ENCODE peak calls at places on chromosomes 3 and 15, in four cellular contexts. One of them, this sample, is unnamed.

GRCh38 chr3:42070089-42070885 is 20.9 kb upstream of the TRAK1 start:
- DNase-seq in foreskin keratinocyte: no peak
- DNase-seq in mesothelial cell of epicardium: no peak
- DNase-seq in GM13976: no peak
- DNase-seq in this sample: no peak

GRCh38 chr3:71511037-71511436 is 72.5 kb downstream of the FOXP1 start:
- DNase-seq in GM13976: no peak
- DNase-seq in mesothelial cell of epicardium: no peak
- DNase-seq in foreskin keratinocyte: peak; percentile 37
- DNase-seq in this sample: no peak

GRCh38 chr3:126742057-126742456 is 38.0 kb downstream of the CHCHD6 start:
- DNase-seq in GM13976: no peak
- DNase-seq in mesothelial cell of epicardium: no peak
- DNase-seq in foreskin keratinocyte: no peak
- DNase-seq in this sample: no peak

GRCh38 chr15:63042879-63043340 is 363 bp downstream of the TPM1 start:
- DNase-seq in mesothelial cell of epicardium: no peak
- DNase-seq in GM13976: peak; percentile 41
- DNase-seq in foreskin keratinocyte: no peak
- DNase-seq in this sample: no peak

GRCh38 chr3:161222662-161223061 is 1.6 kb downstream of the NMD3 start:
- DNase-seq in mesothelial cell of epicardium: no peak
- DNase-seq in foreskin keratinocyte: no peak
- DNase-seq in GM13976: no peak
- DNase-seq in this sample: no peak

GRCh38 chr15:70257573-70258220 is 160.0 kb upstream of the TLE3 start:
- DNase-seq in mesothelial cell of epicardium: no peak
- DNase-seq in foreskin keratinocyte: no peak
- DNase-seq in GM13976: no peak
- DNase-seq in this sample: no peak

GRCh38 chr3:66386925-66387650 is 113.7 kb downstream of the LRIG1 start:
- DNase-seq in mesothelial cell of epicardium: no peak
- DNase-seq in GM13976: peak; percentile 65
- DNase-seq in foreskin keratinocyte: no peak
- DNase-seq in this sample: peak; percentile 61

GRCh38 chr15:100560323-100560722 is 31.6 kb upstream of the CERS3 start:
- DNase-seq in mesothelial cell of epicardium: no peak
- DNase-seq in GM13976: no peak
- DNase-seq in foreskin keratinocyte: no peak
- DNase-seq in this sample: no peak

GRCh38 chr3:172326993-172327392 is 121.3 kb downstream of the GHSR start:
- DNase-seq in foreskin keratinocyte: no peak
- DNase-seq in GM13976: no peak
- DNase-seq in mesothelial cell of epicardium: no peak
- DNase-seq in this sample: no peak

GRCh38 chr3:172332256-172333041 is 115.8 kb downstream of the GHSR start:
- DNase-seq in foreskin keratinocyte: peak; percentile 10
- DNase-seq in mesothelial cell of epicardium: peak; percentile 71
- DNase-seq in GM13976: peak; percentile 64
- DNase-seq in this sample: peak; percentile 67

GRCh38 chr3:172330413-172330812 is 117.8 kb downstream of the GHSR start:
- DNase-seq in mesothelial cell of epicardium: no peak
- DNase-seq in foreskin keratinocyte: no peak
- DNase-seq in GM13976: no peak
- DNase-seq in this sample: no peak

GRCh38 chr3:172328282-172328681 is 120.0 kb downstream of the GHSR start:
- DNase-seq in GM13976: no peak
- DNase-seq in mesothelial cell of epicardium: no peak
- DNase-seq in foreskin keratinocyte: no peak
- DNase-seq in this sample: no peak

GRCh38 chr3:172329070-172329469 is 119.2 kb downstream of the GHSR start:
- DNase-seq in foreskin keratinocyte: no peak
- DNase-seq in mesothelial cell of epicardium: no peak
- DNase-seq in GM13976: no peak
- DNase-seq in this sample: no peak
- TF ChIP-seq CTCF in foreskin keratinocyte: no peak
- TF ChIP-seq CTCF in mesothelial cell of epicardium: no peak
- TF ChIP-seq CTCF in GM13976: no peak
- TF ChIP-seq CTCF in this sample: no peak

GRCh38 chr3:114660808-114661207 is 367.0 kb downstream of the TIGIT start:
- DNase-seq in mesothelial cell of epicardium: no peak
- DNase-seq in foreskin keratinocyte: no peak
- DNase-seq in GM13976: no peak
- DNase-seq in this sample: no peak
- TF ChIP-seq CTCF in mesothelial cell of epicardium: no peak
- TF ChIP-seq CTCF in foreskin keratinocyte: no peak
- TF ChIP-seq CTCF in GM13976: no peak
- TF ChIP-seq CTCF in this sample: no peak

GRCh38 chr3:172040078-172040975 is 949 bp downstream of the FNDC3B start:
- DNase-seq in mesothelial cell of epicardium: peak; percentile 81
- DNase-seq in foreskin keratinocyte: no peak
- DNase-seq in GM13976: peak; percentile 82
- DNase-seq in this sample: peak; percentile 72
- TF ChIP-seq CTCF in mesothelial cell of epicardium: peak; percentile 11
- TF ChIP-seq CTCF in foreskin keratinocyte: peak; percentile 39
- TF ChIP-seq CTCF in GM13976: peak; percentile 2
- TF ChIP-seq CTCF in this sample: peak; percentile 19

DNA sequence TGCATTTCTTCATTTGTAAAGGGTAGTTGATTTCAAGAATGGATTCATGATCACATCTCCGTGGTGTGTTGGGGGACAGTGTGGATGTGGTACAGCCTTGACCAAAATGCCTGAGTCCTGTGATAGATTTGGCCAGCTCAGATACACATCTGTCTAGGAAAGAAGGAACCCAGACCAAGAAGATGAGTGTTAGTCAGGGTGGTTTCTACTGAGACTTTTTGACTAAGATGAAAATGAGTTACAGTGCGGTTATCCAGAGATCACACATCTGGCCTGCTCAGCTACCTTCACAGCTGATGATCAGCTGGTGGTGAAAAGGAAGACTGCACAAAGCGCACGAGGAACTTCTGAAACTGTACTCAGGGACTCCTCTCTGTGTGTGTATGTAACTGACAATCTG is 68.0 kb downstream of the FNDC3B start:
- DNase-seq in foreskin keratinocyte: no peak
- DNase-seq in GM13976: peak; percentile 79
- DNase-seq in mesothelial cell of epicardium: no peak
- DNase-seq in this sample: peak; percentile 83
- TF ChIP-seq CTCF in foreskin keratinocyte: no peak
- TF ChIP-seq CTCF in GM13976: no peak
- TF ChIP-seq CTCF in mesothelial cell of epicardium: no peak
- TF ChIP-seq CTCF in this sample: no peak

GRCh38 chr15:57321973-57322601 is 54.2 kb upstream of the CGNL1 start:
- DNase-seq in mesothelial cell of epicardium: no peak
- DNase-seq in GM13976: no peak
- DNase-seq in foreskin keratinocyte: no peak
- DNase-seq in this sample: no peak
- TF ChIP-seq CTCF in mesothelial cell of epicardium: no peak
- TF ChIP-seq CTCF in GM13976: no peak
- TF ChIP-seq CTCF in foreskin keratinocyte: no peak
- TF ChIP-seq CTCF in this sample: no peak

GRCh38 chr3:171193693-171194092 is 167.2 kb upstream of the SLC2A2 start:
- DNase-seq in foreskin keratinocyte: no peak
- DNase-seq in mesothelial cell of epicardium: no peak
- DNase-seq in GM13976: no peak
- DNase-seq in this sample: no peak

GRCh38 chr3:171194965-171195364 is 168.4 kb upstream of the SLC2A2 start:
- DNase-seq in foreskin keratinocyte: no peak
- DNase-seq in mesothelial cell of epicardium: no peak
- DNase-seq in GM13976: no peak
- DNase-seq in this sample: no peak

GRCh38 chr3:171192176-171192854 is 165.8 kb upstream of the SLC2A2 start:
- DNase-seq in foreskin keratinocyte: peak; percentile 72
- DNase-seq in mesothelial cell of epicardium: no peak
- DNase-seq in GM13976: no peak
- DNase-seq in this sample: no peak

GRCh38 chr3:171198781-171199472 is 172.4 kb upstream of the SLC2A2 start:
- DNase-seq in GM13976: no peak
- DNase-seq in mesothelial cell of epicardium: no peak
- DNase-seq in foreskin keratinocyte: no peak
- DNase-seq in this sample: no peak

DNA sequence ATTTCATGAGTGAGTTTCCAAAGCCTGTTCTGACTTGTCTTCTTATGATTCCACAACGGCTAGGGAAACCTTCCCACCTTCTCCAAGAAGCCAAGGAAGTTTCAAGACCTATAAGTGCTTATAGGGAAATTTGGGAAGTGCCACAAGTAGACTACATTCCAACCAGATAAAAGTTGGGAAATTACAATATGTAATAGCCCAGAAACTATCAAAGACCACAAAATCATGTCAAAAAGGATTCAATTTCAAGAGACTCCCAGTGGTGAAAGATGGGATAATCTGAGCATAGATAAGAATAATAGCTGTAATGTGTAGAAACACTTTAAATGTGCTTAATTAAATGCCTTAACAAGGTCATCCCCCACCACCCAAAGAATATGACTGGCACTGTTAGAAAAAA is 169.2 kb upstream of the SLC2A2 start:
- DNase-seq in mesothelial cell of epicardium: no peak
- DNase-seq in foreskin keratinocyte: no peak
- DNase-seq in GM13976: no peak
- DNase-seq in this sample: no peak
- TF ChIP-seq CTCF in mesothelial cell of epicardium: peak; percentile 33
- TF ChIP-seq CTCF in foreskin keratinocyte: peak; percentile 50
- TF ChIP-seq CTCF in GM13976: no peak
- TF ChIP-seq CTCF in this sample: no peak

DNA sequence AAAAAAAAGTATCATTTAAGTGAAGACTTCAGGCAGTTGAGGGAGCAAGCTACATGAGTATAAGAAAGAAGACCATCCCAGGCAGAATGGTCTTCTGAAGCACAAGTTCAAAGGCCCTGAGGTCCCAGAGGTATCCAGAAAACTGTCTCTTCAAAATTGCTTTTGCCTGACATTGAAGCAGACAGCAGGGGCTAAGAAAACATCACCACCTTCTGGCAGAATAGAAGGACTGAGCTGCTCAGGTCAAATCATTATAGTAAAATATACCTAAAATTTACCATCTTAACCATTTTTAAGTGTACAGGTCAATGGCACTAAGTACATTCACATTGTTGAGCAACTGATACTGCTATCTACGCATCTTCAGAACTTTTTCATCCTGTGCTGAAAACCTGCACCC is 16.4 kb downstream of the GPR160 start:
- DNase-seq in GM13976: no peak
- DNase-seq in foreskin keratinocyte: no peak
- DNase-seq in mesothelial cell of epicardium: no peak
- DNase-seq in this sample: peak; percentile 42
- TF ChIP-seq CTCF in GM13976: peak; percentile 34
- TF ChIP-seq CTCF in foreskin keratinocyte: peak; percentile 55
- TF ChIP-seq CTCF in mesothelial cell of epicardium: no peak
- TF ChIP-seq CTCF in this sample: peak; percentile 59

This sample was measured in GM10248.